ENCODE peak calls at places on chromosome 13, in six cellular contexts. W is WERI-Rb-1; G is CD8-positive, alpha-beta T cell; I is B cell; X is thyroid gland; M is CD4-positive, alpha-beta T cell. L is an unnamed sample.

GRCh38 chr13:30647824-30648521 is 30.3 kb downstream of the USPL1 start:
- DNase-seq in W (no peak), G (no peak), I (no peak), X (no peak), M (no peak), L (no peak)

GRCh38 chr13:111595791-111596190 is 275.3 kb downstream of the TEX29 start:
- DNase-seq in W (no peak), G (no peak), I (no peak), X (no peak), M (no peak), L (no peak)

GRCh38 chr13:24220086-24220703 is 59.7 kb downstream of the SPATA13 start:
- DNase-seq in W (peak; percentile 77), G (peak; percentile 41), I (peak; percentile 69), X (peak; percentile 54), M (peak; percentile 28), L (no peak)

GRCh38 chr13:93472897-93473296 is 246.3 kb downstream of the GPC6 start:
- DNase-seq in W (no peak), G (no peak), I (no peak), X (no peak), M (no peak), L (no peak)

GRCh38 chr13:26440111-26440510 is 117.4 kb upstream of the WASF3 start:
- DNase-seq in W (no peak), G (no peak), I (no peak), X (no peak), M (no peak), L (no peak)

GRCh38 chr13:46665630-46666482 is 112.9 kb downstream of the LRCH1 start:
- DNase-seq in W (no peak), G (no peak), I (no peak), X (no peak), M (no peak), L (no peak)

GRCh38 chr13:97382276-97382675 is 51.7 kb upstream of the RAP2A start:
- DNase-seq in W (no peak), G (no peak), I (no peak), X (no peak), M (no peak), L (no peak)

GRCh38 chr13:114108141-114108761 is 24.2 kb downstream of the RASA3 start:
- DNase-seq in W (peak; percentile 10), G (no peak), I (peak; percentile 30), X (no peak), M (no peak), L (no peak)

GRCh38 chr13:26022538-26023292 is 29.1 kb downstream of the SHISA2 start:
- DNase-seq in W (no peak), G (no peak), I (no peak), X (peak; percentile 98), M (no peak), L (no peak)

GRCh38 chr13:54934121-54934520 is 1905.5 kb downstream of the OLFM4 start:
- DNase-seq in W (no peak), G (no peak), I (no peak), X (no peak), M (no peak), L (no peak)

GRCh38 chr13:77136902-77137420 is 110.0 kb upstream of the FBXL3 start:
- DNase-seq in W (no peak), G (no peak), I (no peak), X (no peak), M (no peak), L (no peak)

GRCh38 chr13:76965759-76966421 is 17.6 kb downstream of the ACOD1 start:
- DNase-seq in W (no peak), G (no peak), I (no peak), X (peak; percentile 48), M (no peak), L (no peak)

GRCh38 chr13:43355774-43356173 is 332.4 kb downstream of the DNAJC15 start:
- DNase-seq in W (no peak), G (no peak), I (no peak), X (no peak), M (no peak), L (no peak)

GRCh38 chr13:31054632-31055031 is 107.1 kb downstream of the HSPH1 start:
- DNase-seq in W (no peak), G (no peak), I (no peak), X (no peak), M (no peak), L (no peak)

GRCh38 chr13:99731747-99732146 is 230.5 kb downstream of the TM9SF2 start:
- DNase-seq in W (no peak), G (no peak), I (no peak), X (no peak), M (no peak), L (no peak)

GRCh38 chr13:112648101-112648500 is 41.7 kb upstream of the ATP11A start:
- DNase-seq in W (no peak), G (no peak), I (no peak), X (no peak), M (no peak), L (no peak)

GRCh38 chr13:49314344-49314882 is 66.7 kb downstream of the CDADC1 start:
- DNase-seq in W (no peak), G (no peak), I (no peak), X (no peak), M (no peak), L (no peak)

GRCh38 chr13:114228176-114228575 is 6.5 kb upstream of the CDC16 start:
- DNase-seq in W (no peak), G (no peak), I (no peak), X (no peak), M (no peak), L (no peak)

GRCh38 chr13:26698392-26699196 is 62.0 kb downstream of the GPR12 start:
- DNase-seq in W (peak; percentile 94), G (peak; percentile 70), I (peak; percentile 68), X (peak; percentile 77), M (peak; percentile 74), L (peak; percentile 70)

GRCh38 chr13:65638572-65639168 is 1591.5 kb downstream of the PCDH9 start:
- DNase-seq in W (peak; percentile 5), G (no peak), I (no peak), X (no peak), M (no peak), L (no peak)

GRCh38 chr13:109678459-109678858 is 107.9 kb downstream of the IRS2 start:
- DNase-seq in W (no peak), G (no peak), I (no peak), X (no peak), M (no peak), L (no peak)

GRCh38 chr13:32381539-32381938 is 46.4 kb downstream of the N4BP2L1 start:
- DNase-seq in W (no peak), G (no peak), I (no peak), X (peak; percentile 36), M (no peak), L (no peak)
- TF ChIP-seq CTCF in W (peak; percentile 52), G (peak; percentile 51), I (peak; percentile 48), X (peak; percentile 79), M (peak; percentile 57), L (no peak)

GRCh38 chr13:51435002-51435578 is 17.7 kb downstream of the INTS6 start:
- DNase-seq in W (no peak), G (no peak), I (no peak), X (no peak), M (no peak), L (no peak)
- TF ChIP-seq CTCF in W (no peak), G (peak; percentile 87), I (peak; percentile 86), X (peak; percentile 65), M (peak; percentile 67), L (peak; percentile 63)

GRCh38 chr13:102678339-102679122 is 16.3 kb downstream of the METTL21C start:
- DNase-seq in W (no peak), G (no peak), I (no peak), X (peak; percentile 87), M (no peak), L (no peak)
- TF ChIP-seq CTCF in W (no peak), G (no peak), I (no peak), X (no peak), M (no peak), L (no peak)

DNA sequence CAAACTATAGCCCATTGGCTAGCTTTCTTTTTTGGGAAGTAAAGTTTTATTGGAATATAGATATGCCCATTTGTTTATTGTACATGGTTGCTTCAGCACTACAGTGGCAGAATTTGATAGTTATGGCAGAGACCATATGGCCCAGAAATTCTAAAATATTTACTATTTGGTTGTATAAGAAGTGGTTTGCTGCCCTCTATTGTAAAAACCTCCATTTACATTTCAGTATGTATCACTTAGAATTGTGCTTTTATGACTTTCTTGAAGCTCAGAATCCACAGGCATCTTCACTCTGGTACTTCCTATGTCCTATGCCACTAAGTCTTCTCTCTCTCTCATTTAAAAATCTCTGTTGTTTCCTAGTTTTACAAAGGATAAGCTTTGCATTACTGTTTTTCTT is 37.7 kb downstream of the DLEU7 start:
- DNase-seq in W (no peak), G (no peak), I (no peak), X (no peak), M (no peak), L (no peak)
- TF ChIP-seq CTCF in W (no peak), G (no peak), I (no peak), X (no peak), M (no peak), L (no peak)

GRCh38 chr13:85819513-85819912 is 20.3 kb upstream of the SLITRK6 start:
- DNase-seq in W (no peak), G (no peak), I (no peak), X (no peak), M (no peak), L (no peak)

GRCh38 chr13:85812282-85812681 is 13.1 kb upstream of the SLITRK6 start:
- DNase-seq in W (peak; percentile 59), G (no peak), I (no peak), X (no peak), M (no peak), L (no peak)

GRCh38 chr13:85816413-85816812 is 17.2 kb upstream of the SLITRK6 start:
- DNase-seq in W (no peak), G (no peak), I (no peak), X (no peak), M (no peak), L (no peak)
- TF ChIP-seq CTCF in W (no peak), G (no peak), I (no peak), X (no peak), M (no peak), L (peak; percentile 40)

GRCh38 chr13:90732049-90732448 is 615.4 kb upstream of the MIR17HG start:
- DNase-seq in W (peak; percentile 58), G (no peak), I (no peak), X (peak; percentile 52), M (no peak), L (no peak)
- TF ChIP-seq CTCF in W (peak; percentile 77), G (no peak), I (no peak), X (peak; percentile 45), M (no peak), L (no peak)

GRCh38 chr13:86082116-86082515 is 282.9 kb upstream of the SLITRK6 start:
- DNase-seq in W (no peak), G (no peak), I (no peak), X (no peak), M (no peak), L (no peak)
- TF ChIP-seq CTCF in W (no peak), G (no peak), I (no peak), X (no peak), M (no peak), L (no peak)